ENCODE peak calls at places on chromosome 19, in nine cellular contexts. S, D, A, Z, N, L, W, B and X are unnamed samples.

GRCh38 chr19:42284066-42284501 is 15.0 kb downstream of the CIC start:
- DNase-seq in S (peak; percentile 77), D (peak; percentile 34), A (no peak), Z (peak; percentile 54), N (peak; percentile 78), L (peak; percentile 84), W (peak; percentile 67), B (peak; percentile 71), X (peak; percentile 88)

GRCh38 chr19:34676697-34677385 is at the start of gene SCGB2B2:
- DNase-seq in S (no peak), D (peak; percentile 90), A (peak; percentile 35), Z (peak; percentile 68), N (no peak), L (peak; percentile 85), W (no peak), B (peak; percentile 53), X (no peak)

GRCh38 chr19:45322311-45322710 is 364 bp downstream of the CKM start:
- DNase-seq in S (no peak), D (no peak), A (no peak), Z (no peak), N (no peak), L (no peak), W (no peak), B (peak; percentile 50), X (no peak)

GRCh38 chr19:13920940-13921744 is 15.1 kb downstream of the CC2D1A start:
- DNase-seq in S (no peak), D (peak; percentile 13), A (no peak), Z (peak; percentile 76), N (peak; percentile 25), L (no peak), W (peak; percentile 69), B (no peak), X (no peak)

GRCh38 chr19:45881082-45881908 is 4.6 kb downstream of the IRF2BP1 start:
- DNase-seq in S (no peak), D (no peak), A (no peak), Z (no peak), N (no peak), L (no peak), W (no peak), B (no peak), X (no peak)

GRCh38 chr19:29191005-29191404 is 21.9 kb downstream of the UQCRFS1 start:
- DNase-seq in S (no peak), D (no peak), A (no peak), Z (no peak), N (no peak), L (peak; percentile 67), W (no peak), B (no peak), X (no peak)

GRCh38 chr19:45817010-45817724 is 2.1 kb upstream of the RSPH6A start:
- DNase-seq in S (peak; percentile 97), D (peak; percentile 66), A (peak; percentile 95), Z (peak; percentile 98), N (peak; percentile 93), L (peak; percentile 94), W (peak; percentile 96), B (peak; percentile 99), X (peak; percentile 91)

GRCh38 chr19:4310247-4311121 is 6.1 kb downstream of the FSD1 start:
- DNase-seq in S (no peak), D (no peak), A (no peak), Z (peak; percentile 80), N (no peak), L (no peak), W (peak; percentile 10), B (no peak), X (no peak)

GRCh38 chr19:10701955-10702307 is 692 bp downstream of the QTRT1 start:
- DNase-seq in S (no peak), D (no peak), A (no peak), Z (peak; percentile 75), N (no peak), L (no peak), W (no peak), B (peak; percentile 58), X (no peak)

GRCh38 chr19:46388311-46389095 is 24.9 kb downstream of the CCDC8 start:
- DNase-seq in S (no peak), D (no peak), A (no peak), Z (no peak), N (no peak), L (no peak), W (no peak), B (no peak), X (no peak)

GRCh38 chr19:13537454-13537853 is 31.2 kb upstream of the CACNA1A start:
- DNase-seq in S (no peak), D (peak; percentile 98), A (no peak), Z (peak; percentile 68), N (no peak), L (no peak), W (no peak), B (no peak), X (no peak)

GRCh38 chr19:3096902-3097326 is 2.8 kb downstream of the GNA11 start:
- DNase-seq in S (no peak), D (no peak), A (no peak), Z (no peak), N (no peak), L (no peak), W (no peak), B (no peak), X (no peak)

GRCh38 chr19:6423499-6424189 is 967 bp downstream of the KHSRP start:
- DNase-seq in S (no peak), D (no peak), A (no peak), Z (peak; percentile 74), N (peak; percentile 26), L (no peak), W (peak; percentile 60), B (peak; percentile 73), X (no peak)

GRCh38 chr19:34149873-34150272 is 22.4 kb upstream of the LSM14A start:
- DNase-seq in S (no peak), D (no peak), A (no peak), Z (no peak), N (no peak), L (no peak), W (no peak), B (no peak), X (no peak)

GRCh38 chr19:35870798-35871197 is 2.4 kb downstream of the APLP1 start:
- DNase-seq in S (no peak), D (no peak), A (no peak), Z (peak; percentile 67), N (no peak), L (no peak), W (no peak), B (no peak), X (no peak)

GRCh38 chr19:14116918-14117578 is 514 bp downstream of the PRKACA start:
- DNase-seq in S (no peak), D (no peak), A (no peak), Z (peak; percentile 51), N (peak; percentile 41), L (no peak), W (no peak), B (peak; percentile 37), X (peak; percentile 12)

GRCh38 chr19:3590991-3591659 is 5.8 kb downstream of the GIPC3 start:
- DNase-seq in S (no peak), D (no peak), A (no peak), Z (no peak), N (no peak), L (no peak), W (no peak), B (no peak), X (no peak)

GRCh38 chr19:37346091-37346490 is 24.8 kb upstream of the ZNF527 start:
- DNase-seq in S (no peak), D (no peak), A (no peak), Z (no peak), N (no peak), L (no peak), W (no peak), B (no peak), X (no peak)

GRCh38 chr19:48506138-48506733 is 5.4 kb downstream of the LMTK3 start:
- DNase-seq in S (no peak), D (peak; percentile 57), A (no peak), Z (peak; percentile 85), N (no peak), L (no peak), W (peak; percentile 71), B (no peak), X (peak; percentile 61)

GRCh38 chr19:49677232-49677881 is at the start of gene PRMT1:
- DNase-seq in S (no peak), D (no peak), A (no peak), Z (peak; percentile 67), N (peak; percentile 59), L (no peak), W (no peak), B (peak; percentile 76), X (peak; percentile 63)

GRCh38 chr19:1045247-1045603 is 5.3 kb downstream of the ABCA7 start:
- DNase-seq in S (no peak), D (no peak), A (no peak), Z (peak; percentile 98), N (peak; percentile 57), L (no peak), W (no peak), B (no peak), X (peak; percentile 75)

GRCh38 chr19:52896431-52897148 is 845 bp downstream of the ZNF320 start:
- DNase-seq in S (no peak), D (peak; percentile 3), A (no peak), Z (peak; percentile 47), N (no peak), L (peak; percentile 71), W (peak; percentile 33), B (peak; percentile 50), X (no peak)

GRCh38 chr19:1221141-1221903 is 15.7 kb downstream of the STK11 start:
- DNase-seq in S (no peak), D (no peak), A (no peak), Z (no peak), N (no peak), L (no peak), W (peak; percentile 58), B (peak; percentile 84), X (no peak)

GRCh38 chr19:17969096-17969792 is 2.3 kb downstream of the KCNN1 start:
- DNase-seq in S (no peak), D (no peak), A (no peak), Z (no peak), N (no peak), L (no peak), W (no peak), B (no peak), X (no peak)

GRCh38 chr19:45920458-45920857 is 5.9 kb upstream of the NANOS2 start:
- DNase-seq in S (no peak), D (no peak), A (no peak), Z (no peak), N (no peak), L (no peak), W (no peak), B (no peak), X (no peak)

GRCh38 chr19:15643387-15643786 is 2.7 kb downstream of the CYP4F3 start:
- DNase-seq in S (no peak), D (no peak), A (no peak), Z (no peak), N (no peak), L (no peak), W (no peak), B (no peak), X (no peak)

GRCh38 chr19:19120308-19121156 is 17.7 kb downstream of the TMEM161A start:
- DNase-seq in S (no peak), D (peak; percentile 13), A (no peak), Z (peak; percentile 99), N (no peak), L (peak; percentile 79), W (peak; percentile 46), B (peak; percentile 89), X (no peak)

GRCh38 chr19:35236638-35237400 is 8.3 kb upstream of the FAM187B start:
- DNase-seq in S (no peak), D (no peak), A (no peak), Z (peak; percentile 67), N (peak; percentile 7), L (peak; percentile 12), W (no peak), B (no peak), X (no peak)